ENCODE peak calls at places on chromosomes 12 and 14, in five cellular contexts. R is left lung, F is sigmoid colon, Z is fibroblast of lung, V is uterus. M is an unnamed sample.
A peak's percentile ranks its signal among the peaks of the same experiment; 100 is the strongest.

GRCh38 chr14:66066991-66067788 is 419.0 kb upstream of the CCDC196 start:
- DNase-seq in R (no peak), Z (no peak), F (no peak), V (no peak), M (no peak)

GRCh38 chr12:44672042-44672441 is 204.1 kb downstream of the NELL2 start:
- DNase-seq in R (no peak), Z (no peak), F (no peak), V (no peak), M (no peak)

GRCh38 chr14:102949801-102950451 is 27.5 kb downstream of the AMN start:
- DNase-seq in V (no peak), F (peak; percentile 78), Z (peak; percentile 55), R (peak; percentile 68), M (peak; percentile 82)

GRCh38 chr14:64504310-64504896 is at the start of gene ZBTB1:
- DNase-seq in Z (peak; percentile 85), V (peak; percentile 79), F (peak; percentile 93), R (peak; percentile 97), M (peak; percentile 77)

GRCh38 chr12:67034110-67034879 is 234.9 kb upstream of the CAND1 start:
- DNase-seq in Z (no peak), R (no peak), F (no peak), V (no peak), M (no peak)

GRCh38 chr14:59870277-59871165 is at the start of gene RTN1:
- DNase-seq in V (no peak), Z (peak; percentile 34), F (peak; percentile 71), R (peak; percentile 93), M (peak; percentile 89)

GRCh38 chr12:67650528-67651379 is 2.2 kb downstream of the DYRK2 start:
- DNase-seq in F (no peak), Z (no peak), R (peak; percentile 43), V (no peak), M (no peak)

GRCh38 chr12:68960162-68960501 is 27.2 kb upstream of the CPM start:
- DNase-seq in V (no peak), R (no peak), Z (peak; percentile 72), F (no peak), M (no peak)

GRCh38 chr14:31426663-31427062 is 6.3 kb upstream of the HEATR5A start:
- DNase-seq in V (no peak), F (no peak), Z (no peak), R (no peak), M (no peak)

GRCh38 chr14:54579606-54580005 is 12.7 kb downstream of the SAMD4A start:
- DNase-seq in F (no peak), Z (no peak), V (no peak), R (no peak), M (no peak)

GRCh38 chr12:80161612-80162011 is 62.3 kb downstream of the OTOGL start:
- DNase-seq in F (no peak), R (no peak), V (no peak), Z (no peak), M (no peak)

GRCh38 chr14:69013943-69014782 is 35.1 kb upstream of the ACTN1 start:
- DNase-seq in F (no peak), R (peak; percentile 93), Z (peak; percentile 74), V (no peak), M (peak; percentile 57)

GRCh38 chr12:80702889-80703605 is 4.4 kb upstream of the MYF6 start:
- DNase-seq in F (no peak), V (no peak), R (no peak), Z (peak; percentile 85), M (no peak)

GRCh38 chr14:44494125-44494524 is 13.0 kb downstream of the FSCB start:
- DNase-seq in R (no peak), Z (no peak), F (no peak), V (no peak), M (no peak)

GRCh38 chr12:130975116-130975515 is 21.4 kb downstream of the ADGRD1 start:
- DNase-seq in V (no peak), F (no peak), Z (no peak), R (no peak), M (no peak)

GRCh38 chr12:1830401-1830845 is 10.1 kb downstream of the LRTM2 start:
- DNase-seq in R (peak; percentile 15), Z (no peak), V (no peak), F (peak; percentile 48), M (no peak)

GRCh38 chr14:31692376-31692781 is 131.2 kb downstream of the NUBPL start:
- DNase-seq in V (no peak), Z (peak; percentile 12), F (no peak), R (no peak), M (no peak)

GRCh38 chr14:36510078-36510799 is 9.8 kb downstream of the NKX2-1 start:
- DNase-seq in V (no peak), Z (no peak), F (no peak), R (peak; percentile 74), M (no peak)

GRCh38 chr14:60396718-60397343 is 89.0 kb downstream of the C14orf39 start:
- DNase-seq in R (no peak), F (no peak), Z (no peak), V (no peak), M (no peak)

GRCh38 chr12:11716794-11717532 is 67.5 kb downstream of the ETV6 start:
- DNase-seq in F (no peak), Z (peak; percentile 38), R (no peak), V (no peak), M (no peak)

GRCh38 chr14:65462411-65462810 is 49.9 kb downstream of the FUT8 start:
- DNase-seq in V (no peak), R (no peak), F (no peak), Z (peak; percentile 11), M (no peak)

GRCh38 chr12:10612110-10612509 is 1.3 kb downstream of the MAGOHB start:
- DNase-seq in F (no peak), Z (no peak), R (no peak), V (no peak), M (no peak)

GRCh38 chr12:93883436-93884154 is 206.4 kb downstream of the CRADD start:
- DNase-seq in R (no peak), F (no peak), V (no peak), Z (peak; percentile 42), M (no peak)

GRCh38 chr14:66268802-66269334 is 217.3 kb upstream of the CCDC196 start:
- DNase-seq in F (no peak), V (no peak), Z (no peak), R (no peak), M (no peak)

GRCh38 chr12:6478406-6478805 is 7.9 kb upstream of the VAMP1 start:
- DNase-seq in R (no peak), F (no peak), Z (no peak), V (no peak), M (no peak)

DNA sequence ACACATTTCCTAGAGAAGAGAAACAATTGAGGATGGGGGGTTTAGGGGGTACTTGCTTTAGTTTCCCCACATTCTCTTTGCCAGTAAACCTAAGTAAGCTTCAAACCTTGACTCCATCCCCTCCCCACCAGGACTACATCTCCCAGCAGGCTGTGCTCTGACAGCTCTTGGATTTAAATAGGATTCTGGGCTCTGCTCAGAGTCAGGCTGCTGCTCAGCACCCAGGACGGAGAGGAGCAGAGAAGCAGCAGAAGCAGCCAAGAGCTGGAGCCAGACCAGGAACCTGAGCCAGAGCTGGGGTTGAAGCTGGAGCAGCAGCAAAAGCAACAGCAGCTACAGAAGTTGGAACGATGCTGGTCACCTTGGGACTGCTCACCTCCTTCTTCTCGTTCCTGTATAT is 20.6 kb downstream of the RDH12 start:
- DNase-seq in Z (peak; percentile 50), V (peak; percentile 58), R (no peak), F (peak; percentile 90), M (no peak)
- H3K4me3 ChIP-seq in Z (no peak overlapping the region), V (no peak overlapping the region), R (no peak overlapping the region), F (no peak overlapping the region), M (peak overlapping the region; percentile 46)

GRCh38 chr14:95374262-95374997 is 54.7 kb upstream of the CLMN start:
- DNase-seq in Z (no peak), V (no peak), R (no peak), F (no peak), M (no peak)
- TF ChIP-seq CTCF in Z (no peak), V (no peak), R (no peak), F (no peak), M (no peak)

GRCh38 chr12:113659416-113659815 is 187.7 kb upstream of the LHX5 start:
- DNase-seq in F (no peak), Z (no peak), V (no peak), R (no peak), M (no peak)
- H3K27me3 ChIP-seq in F (peaks cover 10% of the 10 kb centered on the region), Z (no peaks in the 10 kb centered on the region), V (no peaks in the 10 kb centered on the region), R (no peaks in the 10 kb centered on the region), M (no peaks in the 10 kb centered on the region)

GRCh38 chr14:51860836-51861583 is 598 bp downstream of the GNG2 start:
- DNase-seq in F (no peak), V (no peak), Z (peak; percentile 41), R (no peak), M (no peak)
- H3K4me3 ChIP-seq in F (peak overlapping the region; percentile 50), V (peak overlapping the region; percentile 25), Z (peak overlapping the region; percentile 75), R (peak overlapping the region; percentile 47), M (peak overlapping the region; percentile 56)

GRCh38 chr14:42378880-42379279 is 772.2 kb downstream of the LRFN5 start:
- DNase-seq in V (no peak), R (peak; percentile 23), Z (no peak), F (no peak), M (no peak)
- TF ChIP-seq CTCF in V (no peak), R (no peak), Z (no peak), F (no peak), M (no peak)

DNA sequence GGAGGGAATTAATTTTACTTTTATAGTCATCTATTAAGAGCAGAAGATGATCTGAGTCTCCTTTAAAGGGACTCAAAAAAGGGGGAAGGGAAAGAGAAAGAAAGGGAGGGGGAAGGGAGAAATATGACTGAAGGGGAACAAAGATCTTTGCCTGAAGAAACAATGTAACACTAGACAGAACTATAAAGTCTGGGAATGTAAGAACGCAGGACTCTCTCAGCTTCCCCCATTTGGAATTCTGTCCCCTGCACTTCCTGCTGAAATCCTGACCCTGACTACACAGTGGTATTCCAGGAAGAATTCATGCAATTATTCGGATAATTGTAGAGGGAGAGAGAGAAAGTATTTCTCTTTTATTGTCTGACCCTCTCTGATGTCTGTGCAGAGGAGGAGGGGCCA is 8.6 kb upstream of the HOXC11 start:
- DNase-seq in Z (no peak), F (no peak), V (no peak), R (no peak), M (no peak)
- H3K27me3 ChIP-seq in Z (peaks cover 93% of the 10 kb centered on the region), F (peaks cover 100% of the 10 kb centered on the region), V (peaks cover 97% of the 10 kb centered on the region), R (peaks cover 100% of the 10 kb centered on the region), M (peaks cover 99% of the 10 kb centered on the region)

GRCh38 chr12:54008260-54008552 is 579 bp upstream of the HOXC8 start:
- DNase-seq in R (no peak), Z (no peak), V (no peak), F (no peak), M (no peak)
- H3K4me3 ChIP-seq in R (no peak overlapping the region), Z (no peak overlapping the region), V (no peak overlapping the region), F (no peak overlapping the region), M (no peak overlapping the region)

GRCh38 chr12:54824402-54824801 is 29.9 kb upstream of the MUCL1 start:
- DNase-seq in R (no peak), V (no peak), F (no peak), Z (no peak), M (no peak)
- TF ChIP-seq CTCF in R (no peak), V (no peak), F (no peak), Z (no peak), M (no peak)